ENCODE peak calls at places on chromosomes 6 and 20, in ten cellular contexts. U is PC-9, D is IMR-90, V is mammary epithelial cell, Q is heart left ventricle, S is stomach, M is GM23338, J is heart right ventricle, W is PC-3, P is tibial artery. F is an unnamed sample. For H3K27me3 and H3K36me3, the result is how much of the 10 kb centered on the place peaks cover.

GRCh38 chr6:33673847-33674246 is 37.7 kb downstream of the UQCC2 start:
- DNase-seq in M (no peak), U (no peak), V (no peak), Q (no peak), D (no peak), W (no peak), J (no peak), S (no peak), P (no peak), F (no peak)

GRCh38 chr6:18070486-18070885 is 52.0 kb downstream of the NHLRC1 start:
- DNase-seq in U (no peak), M (no peak), P (no peak), J (no peak), V (no peak), W (no peak), S (no peak), D (no peak), Q (no peak), F (no peak)

GRCh38 chr6:84583784-84584183 is 180.6 kb downstream of the TBX18 start:
- DNase-seq in D (peak), J (no peak), P (no peak), S (no peak), W (no peak), V (no peak), M (no peak), U (no peak), Q (no peak), F (no peak)

GRCh38 chr20:1761116-1761515 is 103.5 kb upstream of the SIRPG start:
- DNase-seq in U (peak), V (peak), M (no peak), P (no peak), D (peak), S (no peak), J (no peak), W (peak), Q (no peak), F (no peak)

GRCh38 chr20:32973077-32973717 is 31.0 kb downstream of the SUN5 start:
- DNase-seq in M (no peak), S (no peak), D (no peak), V (no peak), J (no peak), U (no peak), Q (no peak), W (no peak), P (no peak), F (no peak)

GRCh38 chr6:31567531-31568370 is 4.3 kb upstream of the LTA start:
- DNase-seq in D (no peak), V (no peak), J (no peak), M (no peak), W (no peak), S (no peak), P (no peak), Q (no peak), U (no peak), F (no peak)

GRCh38 chr20:50110141-50111047 is 2.6 kb downstream of the UBE2V1 start:
- DNase-seq in S (peak), V (peak), W (peak), J (no peak), U (peak), Q (no peak), P (no peak), M (no peak), D (no peak), F (peak)

GRCh38 chr6:33298773-33299236 is at the start of gene RGL2:
- DNase-seq in D (peak), S (peak), U (peak), Q (peak), J (peak), V (no peak), P (peak), W (peak), M (peak), F (peak)

GRCh38 chr6:9657994-9658393 is 756.9 kb downstream of the TFAP2A start:
- DNase-seq in S (no peak), J (no peak), W (peak), D (peak), U (peak), V (peak), Q (no peak), M (no peak), P (no peak), F (no peak)

GRCh38 chr6:128200789-128201188 is 299.9 kb upstream of the THEMIS start:
- DNase-seq in P (no peak), V (no peak), W (no peak), U (no peak), M (no peak), J (no peak), D (no peak), Q (no peak), S (no peak), F (no peak)

GRCh38 chr6:130033999-130034814 is 15.8 kb downstream of the L3MBTL3 start:
- DNase-seq in V (peak), W (peak), M (no peak), U (peak), P (no peak), S (no peak), D (peak), J (no peak), Q (no peak), F (no peak)

GRCh38 chr6:108666656-108667260 is 106.0 kb downstream of the FOXO3 start:
- DNase-seq in Q (no peak), D (no peak), U (no peak), M (peak), W (no peak), P (no peak), S (no peak), V (no peak), J (no peak), F (no peak)

GRCh38 chr6:17093692-17094091 is 8.2 kb upstream of the STMND1 start:
- DNase-seq in P (no peak), V (no peak), W (peak), M (peak), Q (no peak), U (peak), S (no peak), D (no peak), J (no peak), F (no peak)

GRCh38 chr6:89359561-89359960 is 7.0 kb upstream of the UBE2J1 start:
- DNase-seq in S (no peak), D (no peak), Q (no peak), P (no peak), M (peak), W (no peak), J (no peak), U (no peak), V (no peak), F (no peak)

GRCh38 chr6:20826378-20826777 is 292.1 kb downstream of the CDKAL1 start:
- DNase-seq in W (peak), D (peak), J (no peak), P (no peak), S (no peak), M (no peak), V (peak), U (no peak), Q (no peak), F (no peak)

GRCh38 chr6:77462359-77463307 is 658 bp downstream of the HTR1B start:
- DNase-seq in U (no peak), S (peak), W (no peak), M (peak), D (no peak), Q (no peak), J (no peak), P (peak), V (no peak), F (no peak)

GRCh38 chr6:21931641-21932335 is 338.2 kb downstream of the SOX4 start:
- DNase-seq in J (no peak), P (no peak), Q (no peak), U (no peak), D (peak), W (no peak), S (no peak), V (peak), M (no peak), F (no peak)

GRCh38 chr6:157481865-157482249 is 100.9 kb downstream of the ZDHHC14 start:
- DNase-seq in J (no peak), W (no peak), U (no peak), D (no peak), P (no peak), Q (no peak), S (no peak), V (no peak), M (no peak), F (no peak)

GRCh38 chr6:11705069-11705468 is 73.5 kb downstream of the ADTRP start:
- DNase-seq in P (no peak), J (no peak), V (no peak), U (no peak), D (no peak), W (no peak), Q (no peak), M (no peak), S (no peak), F (no peak)

GRCh38 chr20:47346172-47346571 is 10.3 kb downstream of the ZMYND8 start:
- DNase-seq in Q (no peak), W (no peak), V (no peak), M (no peak), D (no peak), S (no peak), J (no peak), P (no peak), U (no peak), F (no peak)

GRCh38 chr6:53496797-53497196 is 48.1 kb downstream of the GCLC start:
- DNase-seq in P (no peak), S (no peak), M (no peak), W (peak), U (peak), J (no peak), D (peak), V (peak), Q (no peak), F (no peak)

GRCh38 chr6:27388293-27389197 is at the start of gene ZNF391:
- DNase-seq in U (peak), P (peak), S (peak), W (peak), J (peak), D (peak), Q (peak), V (peak), M (peak), F (peak)

GRCh38 chr20:9103955-9104354 is 35.1 kb downstream of the PLCB4 start:
- DNase-seq in W (peak), U (no peak), Q (no peak), S (no peak), V (peak), J (no peak), P (no peak), M (no peak), D (no peak), F (no peak)

GRCh38 chr6:4369616-4370015 is 234.2 kb upstream of the ECI2 start:
- DNase-seq in Q (no peak), M (no peak), U (peak), S (no peak), J (peak), V (peak), W (peak), D (peak), P (no peak), F (no peak)

GRCh38 chr20:2301164-2301622 is 5.4 kb downstream of the TGM3 start:
- DNase-seq in U (no peak), W (no peak), D (no peak), P (peak), S (no peak), M (no peak), Q (peak), V (no peak), J (peak), F (peak)

GRCh38 chr6:138088307-138088744 is 18.9 kb downstream of the PERP start:
- DNase-seq in P (no peak), W (peak), S (peak), Q (no peak), U (peak), M (no peak), D (peak), V (peak), J (no peak), F (no peak)

GRCh38 chr20:31581391-31581790 is 23.7 kb upstream of the ID1 start:
- DNase-seq in M (peak), J (no peak), U (no peak), D (no peak), V (no peak), P (no peak), S (no peak), Q (no peak), W (no peak), F (no peak)

GRCh38 chr20:58716476-58717277 is 24.1 kb downstream of the NPEPL1 start:
- DNase-seq in M (no peak), U (no peak), S (peak), Q (no peak), D (no peak), W (no peak), J (no peak), V (no peak), P (peak), F (no peak)

GRCh38 chr6:120230008-120230407 is 880.4 kb upstream of the MAN1A1 start:
- DNase-seq in W (peak), D (no peak), M (peak), P (no peak), V (no peak), Q (no peak), S (no peak), U (no peak), J (no peak), F (no peak)

GRCh38 chr6:7389162-7389450 is 436 bp downstream of the CAGE1 start:
- DNase-seq in M (no peak), Q (no peak), U (no peak), J (no peak), D (peak), S (peak), P (no peak), W (peak), V (no peak), F (no peak)

GRCh38 chr6:29516108-29516507 is 28.4 kb upstream of the MAS1L start:
- DNase-seq in J (no peak), Q (no peak), W (peak), M (no peak), S (no peak), D (peak), U (peak), P (no peak), V (peak), F (no peak)

GRCh38 chr20:46173652-46174468 is 55.7 kb downstream of the CD40 start:
- DNase-seq in Q (no peak), U (no peak), W (no peak), M (peak), S (no peak), P (no peak), D (no peak), V (no peak), J (no peak), F (no peak)
- H3K27me3 ChIP-seq in Q (half or more), U (half or more), W (half or more), M (under half), S (half or more), P (half or more), D (under half), V (under half), J (half or more), F (under half)

GRCh38 chr20:17635320-17635673 is 46.7 kb downstream of the RRBP1 start:
- DNase-seq in U (no peak), D (no peak), V (no peak), J (no peak), Q (no peak), M (no peak), W (no peak), S (no peak), P (no peak), F (no peak)

GRCh38 chr20:17631576-17632319 is 50.3 kb downstream of the RRBP1 start:
- DNase-seq in M (no peak), D (no peak), S (no peak), Q (no peak), W (no peak), J (no peak), P (no peak), V (no peak), U (no peak), F (no peak)

GRCh38 chr20:17633850-17634500 is 48.1 kb downstream of the RRBP1 start:
- DNase-seq in J (no peak), U (no peak), Q (no peak), P (no peak), W (no peak), D (no peak), S (no peak), V (no peak), M (no peak), F (no peak)

GRCh38 chr20:17634666-17635319 is 47.2 kb downstream of the RRBP1 start:
- DNase-seq in Q (no peak), V (no peak), J (no peak), S (no peak), D (no peak), P (peak), U (no peak), W (no peak), M (no peak), F (no peak)

DNA sequence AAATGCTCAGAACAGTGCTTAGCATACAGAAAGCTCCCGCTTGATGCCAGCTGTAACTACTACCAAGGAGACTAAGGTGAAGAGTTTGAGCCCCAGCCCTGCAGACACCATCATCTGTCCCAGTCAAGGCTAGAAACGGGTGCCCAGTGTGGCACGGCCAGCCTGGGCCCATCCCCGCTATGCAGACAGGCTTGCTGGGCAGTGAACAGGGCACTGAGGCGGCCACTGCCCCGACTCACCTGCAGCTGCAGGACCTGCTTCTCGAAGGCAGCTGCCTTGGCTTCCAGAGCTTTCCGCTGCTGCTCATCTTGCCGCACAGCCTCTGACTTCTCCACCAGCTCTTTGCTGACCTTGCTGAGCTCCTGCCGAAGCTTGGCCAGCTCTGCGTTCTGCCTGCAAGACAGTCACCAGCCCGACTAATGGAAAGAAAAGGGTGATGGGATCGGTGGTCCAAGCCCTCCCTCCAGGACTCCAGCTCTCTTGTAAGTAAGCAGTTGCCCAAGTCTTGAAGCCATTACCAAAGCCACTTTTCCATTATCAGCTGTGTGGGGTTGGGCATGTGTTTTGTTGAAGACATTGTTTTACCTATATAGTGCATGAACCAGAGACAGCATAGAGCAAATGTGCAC is 48.7 kb downstream of the RRBP1 start:
- DNase-seq in W (no peak), M (no peak), J (no peak), P (no peak), D (no peak), V (no peak), Q (no peak), U (no peak), S (no peak), F (no peak)
- H3K36me3 ChIP-seq in W (half or more), M (under half), J (under half), P (half or more), D (half or more), V (under half), Q (half or more), U (under half), S (half or more), F (half or more)

GRCh38 chr6:123635567-123635966 is 1.2 kb downstream of the TRDN start:
- DNase-seq in V (no peak), D (no peak), U (no peak), S (no peak), P (no peak), M (no peak), W (no peak), J (no peak), Q (no peak), F (no peak)

GRCh38 chr6:123636282-123636681 is 468 bp downstream of the TRDN start:
- DNase-seq in D (no peak), M (no peak), Q (no peak), J (no peak), W (no peak), P (no peak), U (no peak), V (no peak), S (no peak), F (no peak)

GRCh38 chr6:123635144-123635543 is 1.6 kb downstream of the TRDN start:
- DNase-seq in J (no peak), D (no peak), U (no peak), P (no peak), Q (no peak), M (no peak), V (no peak), W (no peak), S (no peak), F (no peak)

GRCh38 chr6:123640567-123641187 is 3.9 kb upstream of the TRDN start:
- DNase-seq in M (peak), S (no peak), P (no peak), V (no peak), D (no peak), J (no peak), Q (no peak), U (no peak), W (no peak), F (no peak)

DNA sequence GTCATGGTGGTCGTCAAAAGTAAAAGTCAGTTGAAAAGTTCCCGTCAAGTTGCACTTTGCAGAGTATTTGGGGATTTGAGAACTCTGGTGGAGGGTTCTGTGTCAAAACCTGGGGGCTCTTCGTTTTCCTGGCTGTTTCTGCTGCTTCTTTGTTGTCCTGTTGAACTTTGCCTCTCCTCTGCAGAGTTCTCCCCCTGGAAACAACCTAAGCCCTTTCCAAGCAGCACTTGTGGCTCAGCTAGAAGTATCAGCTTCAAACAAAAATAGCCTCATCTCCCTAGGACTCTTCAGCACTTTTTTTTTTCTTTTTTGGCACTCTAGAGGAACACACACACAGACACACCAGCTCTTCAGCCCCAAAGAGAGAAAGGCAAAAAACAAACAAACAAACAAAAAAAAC is at the start of gene TRDN:
- DNase-seq in U (no peak), D (no peak), M (peak), P (no peak), S (no peak), W (no peak), V (no peak), J (peak), Q (peak), F (no peak)
- TF ChIP-seq CTCF in U (no peak), D (no peak), M (no peak), P (no peak), S (no peak), W (no peak), V (no peak), J (no peak), Q (no peak), F (no peak)

GRCh38 chr20:37686762-37687477 is 6.9 kb upstream of the CTNNBL1 start:
- DNase-seq in D (peak), P (no peak), M (no peak), S (no peak), V (peak), W (peak), J (no peak), Q (no peak), U (no peak), F (no peak)
- H3K27me3 ChIP-seq in D (under half), P (under half), M (under half), S (under half), V (under half), W (under half), J (under half), Q (under half), U (under half), F (under half)

DNA sequence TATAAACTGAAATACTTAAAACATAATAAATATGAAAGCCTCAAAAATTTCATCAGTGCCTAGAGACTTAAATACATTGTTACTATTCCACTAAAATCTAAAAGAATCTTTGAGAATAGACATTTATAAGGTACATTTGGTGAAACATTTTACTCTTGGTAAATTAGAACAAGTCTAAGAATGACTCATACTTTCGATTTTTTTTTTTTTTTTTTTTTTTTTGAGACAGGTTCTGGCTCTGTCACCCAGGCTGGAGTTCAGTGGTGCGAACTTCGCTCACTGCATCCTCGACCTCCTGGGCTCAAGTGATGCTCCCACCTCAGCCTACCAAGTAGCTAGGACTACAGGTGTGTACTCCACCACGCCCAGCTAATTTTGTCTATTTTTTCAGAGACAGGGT is 6.4 kb downstream of the FUCA2 start:
- DNase-seq in S (no peak), U (no peak), D (no peak), J (no peak), W (no peak), M (no peak), P (no peak), V (no peak), Q (no peak), F (no peak)
- H3K36me3 ChIP-seq in S (half or more), U (under half), D (under half), J (under half), W (under half), M (under half), P (under half), V (under half), Q (half or more), F (under half)

GRCh38 chr6:142698751-142699150 is 246.2 kb downstream of the HIVEP2 start:
- DNase-seq in Q (no peak), M (peak), P (no peak), V (no peak), S (no peak), D (no peak), J (no peak), W (peak), U (no peak), F (no peak)
- TF ChIP-seq CTCF in Q (no peak), M (peak), P (no peak), V (peak), S (no peak), D (peak), J (no peak), W (no peak), U (peak), F (peak)

GRCh38 chr20:62457831-62458230 is 18.0 kb downstream of the GATA5 start:
- DNase-seq in D (no peak), S (no peak), P (no peak), M (no peak), Q (no peak), V (no peak), J (no peak), U (no peak), W (no peak), F (no peak)

GRCh38 chr20:62457098-62457497 is 18.7 kb downstream of the GATA5 start:
- DNase-seq in U (no peak), D (no peak), J (no peak), Q (no peak), P (no peak), S (no peak), W (no peak), M (no peak), V (no peak), F (no peak)

GRCh38 chr20:62459488-62459887 is 16.3 kb downstream of the GATA5 start:
- DNase-seq in Q (no peak), P (no peak), M (no peak), V (no peak), S (no peak), J (no peak), D (no peak), U (no peak), W (no peak), F (no peak)

GRCh38 chr20:62461157-62461556 is 14.6 kb downstream of the GATA5 start:
- DNase-seq in W (no peak), S (peak), V (no peak), U (no peak), P (no peak), D (no peak), Q (peak), M (no peak), J (peak), F (no peak)

GRCh38 chr20:62458256-62459251 is 17.2 kb downstream of the GATA5 start:
- DNase-seq in P (no peak), D (no peak), U (no peak), J (no peak), M (no peak), V (no peak), Q (no peak), S (peak), W (no peak), F (no peak)
- H3K27me3 ChIP-seq in P (half or more), D (half or more), U (under half), J (under half), M (under half), V (under half), Q (under half), S (half or more), W (under half), F (under half)